ENCODE peak calls at places on chromosomes 11 and 22, in four cellular contexts. E is adrenal gland, B is fibroblast of mammary gland, R is hepatocyte. P is an unnamed sample.

GRCh38 chr11:3905080-3905953 is 49.9 kb downstream of the STIM1 start:
- DNase-seq in R (peak), B (peak), E (peak), P (no peak)

GRCh38 chr11:804599-804964 is 449 bp downstream of the PIDD1 start:
- DNase-seq in R (no peak), B (no peak), E (no peak), P (no peak)

GRCh38 chr11:62370743-62371440 is 33.6 kb downstream of the ASRGL1 start:
- DNase-seq in B (no peak), E (no peak), R (no peak), P (peak)

GRCh38 chr11:77411238-77411637 is 62.7 kb downstream of the PAK1 start:
- DNase-seq in R (peak), B (peak), E (peak), P (no peak)

GRCh38 chr22:47110817-47111443 is 348.5 kb downstream of the TBC1D22A start:
- DNase-seq in R (no peak), B (peak), E (no peak), P (no peak)

GRCh38 chr11:74333193-74333592 is 21.8 kb upstream of the P4HA3 start:
- DNase-seq in B (no peak), E (no peak), R (no peak), P (no peak)

GRCh38 chr11:108733479-108734116 is 68.7 kb downstream of the DDX10 start:
- DNase-seq in B (peak), R (no peak), E (no peak), P (peak)

GRCh38 chr11:103940542-103940941 is 95.9 kb upstream of the DDI1 start:
- DNase-seq in R (no peak), E (no peak), B (no peak), P (no peak)

GRCh38 chr11:58622344-58622743 is at the start of gene CNTF:
- DNase-seq in B (peak), R (no peak), E (no peak), P (no peak)

GRCh38 chr22:26429458-26430238 is 588 bp downstream of the ASPHD2 start:
- DNase-seq in E (no peak), R (peak), B (no peak), P (no peak)

GRCh38 chr22:25930710-25931353 is 188.8 kb downstream of the MYO18B start:
- DNase-seq in B (no peak), E (no peak), R (no peak), P (no peak)

GRCh38 chr11:63769044-63769718 is 606 bp upstream of the ZFTA start:
- DNase-seq in R (peak), E (peak), B (peak), P (peak)

GRCh38 chr22:38829485-38829884 is 14.3 kb downstream of the NPTXR start:
- DNase-seq in R (no peak), B (no peak), E (no peak), P (no peak)

GRCh38 chr22:27637604-27638003 is 164.0 kb downstream of the MN1 start:
- DNase-seq in R (no peak), E (no peak), B (peak), P (no peak)

DNA sequence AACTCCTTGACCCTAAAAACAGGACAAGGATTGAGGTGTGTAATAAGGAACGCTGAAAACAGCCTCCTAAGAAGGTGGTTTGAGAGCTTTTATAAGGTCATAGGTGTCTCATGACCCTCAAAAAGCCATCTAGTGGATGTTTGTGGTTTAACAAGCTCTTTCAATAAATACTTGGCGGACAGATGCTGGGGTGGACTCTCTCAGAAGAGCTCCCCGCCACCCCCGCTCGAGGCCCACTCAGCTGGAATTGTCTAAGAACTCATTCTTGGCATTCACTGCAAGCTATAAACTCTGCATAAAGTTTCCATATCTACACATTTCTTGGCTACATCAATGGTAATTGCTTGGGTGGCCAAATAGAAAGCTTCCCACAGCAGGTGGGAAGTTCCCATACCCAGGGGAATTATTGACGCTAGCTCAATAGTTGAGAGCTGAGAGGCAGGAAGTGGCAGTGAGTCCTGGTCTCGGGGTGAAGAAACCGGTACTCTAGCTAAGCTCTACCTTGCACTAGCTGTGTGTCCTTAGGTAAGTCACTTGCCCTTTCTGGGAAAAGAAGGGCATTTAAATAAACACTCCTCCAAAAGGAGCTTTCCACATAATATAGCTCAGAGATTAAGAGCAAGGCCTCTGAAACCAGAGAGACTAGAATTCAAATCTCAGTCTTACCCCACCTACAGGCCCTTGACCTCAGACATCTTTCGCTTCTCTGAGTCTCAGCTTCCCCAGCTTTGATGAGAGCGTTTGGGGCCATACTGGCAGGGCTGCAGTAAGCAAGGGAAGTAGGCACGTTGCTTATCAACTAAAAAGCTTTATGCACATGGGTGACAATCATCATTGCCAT is 6.4 kb downstream of the MS4A15 start:
- DNase-seq in E (no peak), B (no peak), R (peak), P (peak)
- TF ChIP-seq CTCF in E (no peak), B (peak), R (peak), P (peak)

GRCh38 chr11:66614073-66614472 is 2.4 kb upstream of the RBM14 start:
- DNase-seq in R (no peak), B (no peak), E (no peak), P (no peak)

GRCh38 chr11:66616379-66617147 is at the start of gene RBM14:
- DNase-seq in E (peak), R (peak), B (peak), P (peak)

GRCh38 chr11:66617148-66617814 is 851 bp downstream of the RBM14 start:
- DNase-seq in B (peak), E (peak), R (no peak), P (no peak)

GRCh38 chr11:66624450-66624849 is 8.0 kb downstream of the RBM14 start:
- DNase-seq in B (no peak), E (no peak), R (no peak), P (no peak)

GRCh38 chr11:66619080-66619554 is 2.7 kb downstream of the RBM14 start:
- DNase-seq in R (peak), E (no peak), B (peak), P (no peak)
- H3K4me3 ChIP-seq in R (peak), E (no peak), B (peak), P (peak)

DNA sequence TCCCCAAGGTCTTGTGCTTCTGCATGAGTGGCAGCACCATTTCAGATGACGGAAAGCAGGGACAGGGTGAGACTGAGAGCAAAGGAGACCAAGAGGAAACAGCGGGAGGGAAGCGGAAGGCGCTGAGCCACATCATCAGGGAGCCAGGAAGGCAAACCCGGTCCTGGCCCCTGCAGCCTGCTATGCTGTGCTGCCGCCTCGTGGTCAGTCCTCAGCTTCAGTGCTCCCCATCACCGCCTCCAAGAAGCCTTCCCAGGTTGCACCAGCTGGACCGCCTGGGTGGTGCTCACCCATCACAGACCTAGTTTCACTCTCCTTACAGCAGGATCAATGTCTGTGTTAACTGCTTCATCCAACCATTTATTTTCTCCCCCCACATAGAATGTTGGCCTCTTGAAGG is 73.0 kb upstream of the PHF21B start:
- DNase-seq in E (no peak), R (no peak), B (peak), P (no peak)
- TF ChIP-seq CTCF in E (peak), R (peak), B (peak), P (peak)

GRCh38 chr22:42438293-42438650 is 6.1 kb upstream of the NFAM1 start:
- DNase-seq in B (no peak), E (no peak), R (no peak), P (no peak)
- H3K4me3 ChIP-seq in B (no peak), E (no peak), R (no peak), P (peak)

DNA sequence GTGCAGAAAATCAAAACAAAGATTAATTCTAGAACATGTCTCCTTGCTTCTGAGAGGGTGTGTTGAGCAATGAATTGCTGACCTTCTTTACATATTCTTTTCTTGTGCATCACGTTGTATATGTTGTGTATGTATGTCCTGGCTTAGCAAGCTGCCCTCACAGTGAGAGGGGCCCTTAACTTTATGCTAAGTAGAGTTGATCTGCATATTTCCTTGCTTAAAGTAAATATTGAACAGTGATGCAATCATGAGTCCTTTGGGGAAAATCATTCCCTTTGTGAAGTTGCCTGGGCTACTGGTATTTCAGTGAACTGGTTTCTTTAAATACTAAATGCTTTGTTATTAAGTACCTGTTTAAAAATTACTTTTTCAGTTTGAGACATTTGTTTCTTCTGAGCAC is 438.2 kb downstream of the LUZP2 start:
- DNase-seq in E (no peak), R (no peak), B (no peak), P (no peak)
- TF ChIP-seq CTCF in E (no peak), R (no peak), B (no peak), P (no peak)